ENCODE peak calls at places on chromosomes 4 and X, in five cellular contexts. H, A, P, Z and Y are unnamed samples.

GRCh38 chr4:167544391-167544790 is 310.1 kb upstream of the SPOCK3 start:
- DNase-seq in Z (no peak), H (no peak), A (no peak), P (no peak), Y (no peak)

GRCh38 chr4:117965608-117966007 is 68.7 kb upstream of the NDST3 start:
- DNase-seq in P (no peak), H (no peak), Z (no peak), A (no peak), Y (no peak)

GRCh38 chr4:173403051-173403450 is 4.1 kb upstream of the SCRG1 start:
- DNase-seq in Z (no peak), H (no peak), P (no peak), A (peak; percentile 72), Y (no peak)

GRCh38 chrX:144849141-144849540 is 398.2 kb upstream of the SPANXN1 start:
- DNase-seq in H (no peak), A (no peak), Z (no peak), P (no peak), Y (no peak)

GRCh38 chrX:82087699-82088098 is 885.8 kb downstream of the SH3BGRL start:
- DNase-seq in Z (no peak), P (no peak), A (no peak), H (no peak), Y (no peak)

GRCh38 chr4:186739802-186740434 is 16.3 kb upstream of the FAT1 start:
- DNase-seq in A (no peak), P (peak; percentile 74), H (no peak), Z (no peak), Y (no peak)

GRCh38 chr4:45629717-45630116 is 494.1 kb downstream of the GABRG1 start:
- DNase-seq in Z (no peak), P (no peak), A (no peak), H (no peak), Y (peak; percentile 20)

GRCh38 chr4:79164961-79165610 is 160.8 kb downstream of the NAA11 start:
- DNase-seq in A (peak; percentile 17), H (no peak), Z (no peak), P (no peak), Y (no peak)

GRCh38 chrX:9708086-9708485 is 57.6 kb downstream of the GPR143 start:
- DNase-seq in Z (no peak), P (no peak), H (no peak), A (no peak), Y (no peak)

GRCh38 chr4:140296335-140296753 is 77.1 kb upstream of the SCOC start:
- DNase-seq in P (peak; percentile 49), H (no peak), A (peak; percentile 36), Z (no peak), Y (no peak)

GRCh38 chrX:129876734-129877395 is 29.1 kb upstream of the UTP14A start:
- DNase-seq in A (peak; percentile 71), Z (no peak), P (no peak), H (no peak), Y (no peak)

GRCh38 chr4:39814403-39815185 is 116.7 kb downstream of the UBE2K start:
- DNase-seq in Z (no peak), P (no peak), H (no peak), A (peak; percentile 42), Y (no peak)

GRCh38 chrX:28668303-28668702 is 81.1 kb downstream of the IL1RAPL1 start:
- DNase-seq in A (no peak), H (no peak), P (no peak), Z (no peak), Y (no peak)

GRCh38 chrX:40099046-40099968 is 1.5 kb upstream of the BCOR start:
- DNase-seq in Z (no peak), H (peak; percentile 57), P (peak; percentile 57), A (peak; percentile 43), Y (no peak)

GRCh38 chr4:111198426-111198825 is 575.5 kb upstream of the PITX2 start:
- DNase-seq in A (no peak), H (no peak), Z (no peak), P (no peak), Y (no peak)

GRCh38 chr4:42478509-42478908 is 81.2 kb downstream of the SHISA3 start:
- DNase-seq in P (no peak), A (no peak), Z (no peak), H (no peak), Y (no peak)

GRCh38 chr4:112381996-112382692 is 85.0 kb downstream of the ALPK1 start:
- DNase-seq in Z (no peak), H (no peak), P (no peak), A (no peak), Y (no peak)

GRCh38 chr4:81807927-81808672 is 336.4 kb upstream of the RASGEF1B start:
- DNase-seq in H (no peak), Z (no peak), A (peak; percentile 9), P (no peak), Y (no peak)

GRCh38 chr4:6393066-6393465 is 79.3 kb downstream of the PPP2R2C start:
- DNase-seq in Z (no peak), P (no peak), A (no peak), H (no peak), Y (no peak)
- H3K27ac ChIP-seq in Z (no peak overlapping the region), P (no peak overlapping the region), A (no peak overlapping the region), H (no peak overlapping the region), Y (no peak overlapping the region)

DNA sequence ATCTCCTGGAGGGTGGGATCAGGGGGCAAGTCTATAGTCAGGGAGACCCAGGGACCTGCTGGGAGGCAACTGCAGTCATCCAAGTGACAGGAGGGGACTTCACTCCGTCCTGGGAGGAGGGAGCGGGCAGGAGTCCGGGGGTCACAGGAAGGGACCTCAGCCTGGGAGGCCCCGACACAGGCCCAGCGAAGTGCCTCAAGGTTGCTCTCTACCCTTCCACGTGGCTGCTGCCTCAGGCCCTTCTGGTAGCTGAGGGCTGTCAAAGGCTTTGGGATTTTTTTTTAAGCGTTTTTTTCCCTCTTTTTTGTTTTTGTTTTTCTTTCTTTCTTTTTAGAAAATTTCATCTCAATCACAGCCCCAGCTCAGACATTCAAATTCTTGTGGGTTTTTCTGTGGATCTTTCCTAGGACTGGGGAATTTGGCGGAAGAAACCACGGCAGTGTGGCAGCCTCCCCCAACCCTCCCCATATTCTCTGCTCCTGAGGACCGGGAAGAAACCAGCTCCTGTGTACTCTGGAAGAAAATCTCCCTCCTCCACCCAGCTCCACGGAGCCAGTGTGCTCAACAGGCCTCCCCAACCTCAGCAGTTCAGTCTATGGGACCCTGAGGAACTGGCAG is 1.4 kb upstream of the HAUS7 start:
- DNase-seq in A (no peak), P (no peak), Z (no peak), H (no peak), Y (no peak)
- H3K27ac ChIP-seq in A (no peak overlapping the region), P (no peak overlapping the region), Z (no peak overlapping the region), H (no peak overlapping the region), Y (no peak overlapping the region)

GRCh38 chr4:86845593-86845992 is 3.6 kb downstream of the SLC10A6 start:
- DNase-seq in Z (no peak), H (no peak), P (no peak), A (no peak), Y (no peak)

GRCh38 chr4:86848732-86849617 is at the start of gene SLC10A6:
- DNase-seq in Z (no peak), H (no peak), A (no peak), P (no peak), Y (peak; percentile 18)

GRCh38 chr4:86846921-86847320 is 2.3 kb downstream of the SLC10A6 start:
- DNase-seq in P (no peak), A (no peak), Z (no peak), H (no peak), Y (no peak)

GRCh38 chr4:86847576-86847975 is 1.6 kb downstream of the SLC10A6 start:
- DNase-seq in A (no peak), P (no peak), Z (no peak), H (no peak), Y (no peak)

GRCh38 chr4:86848136-86848535 is 1.0 kb downstream of the SLC10A6 start:
- DNase-seq in Z (no peak), H (no peak), P (no peak), A (peak; percentile 45), Y (no peak)
- H3K27ac ChIP-seq in Z (no peak overlapping the region), H (no peak overlapping the region), P (no peak overlapping the region), A (no peak overlapping the region), Y (no peak overlapping the region)

GRCh38 chrX:154436597-154437397 is at the start of gene GDI1:
- DNase-seq in H (peak; percentile 71), Z (no peak), P (no peak), A (peak; percentile 60), Y (no peak)

GRCh38 chrX:154437398-154437752 is 421 bp downstream of the GDI1 start:
- DNase-seq in P (no peak), H (no peak), Z (no peak), A (no peak), Y (no peak)

GRCh38 chrX:154435171-154435733 is 1.7 kb upstream of the GDI1 start:
- DNase-seq in P (no peak), A (no peak), Z (no peak), H (no peak), Y (no peak)

GRCh38 chrX:154434394-154435168 is 2.4 kb upstream of the GDI1 start:
- DNase-seq in H (no peak), A (no peak), Z (no peak), P (no peak), Y (no peak)

GRCh38 chrX:154436290-154436596 is 711 bp upstream of the GDI1 start:
- DNase-seq in P (no peak), A (no peak), Z (no peak), H (no peak), Y (no peak)
- H3K27ac ChIP-seq in P (no peak overlapping the region), A (no peak overlapping the region), Z (peak overlapping the region; percentile 89), H (peak overlapping the region; percentile 46), Y (peak overlapping the region; percentile 70)

DNA sequence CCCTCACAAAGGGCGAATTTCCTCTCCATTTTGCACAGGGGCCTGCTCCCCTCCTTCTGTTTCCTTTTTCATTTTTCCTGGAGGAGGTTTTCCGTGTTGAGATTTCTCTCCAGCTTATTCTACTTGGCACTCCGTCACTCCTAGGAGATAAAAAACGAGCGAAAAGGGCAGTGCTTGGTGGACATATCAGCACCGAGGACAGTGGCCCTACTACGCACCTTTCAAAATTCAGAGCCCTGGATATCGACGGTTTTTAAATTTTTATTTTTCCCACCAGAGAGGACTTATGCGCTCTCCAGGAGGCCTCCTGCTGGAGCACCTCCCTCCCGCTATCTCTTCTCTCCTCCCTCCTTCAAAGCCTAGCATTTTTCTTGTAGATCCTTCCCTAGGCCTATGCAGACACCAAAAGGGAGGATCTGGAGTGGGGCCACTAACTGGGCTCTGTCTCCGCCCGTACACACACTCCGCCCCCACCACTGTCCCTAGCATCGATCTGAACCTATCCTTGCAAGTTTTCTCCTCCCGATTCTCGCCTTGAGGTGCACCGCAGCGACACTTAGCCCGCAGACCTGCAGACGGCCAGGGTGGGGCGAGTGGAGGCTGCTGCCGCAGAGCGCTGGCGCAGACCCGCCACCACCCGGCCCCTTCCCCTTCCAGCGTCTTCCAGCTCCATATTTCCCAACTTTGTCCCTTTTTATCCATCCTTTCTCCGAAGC is 8.5 kb upstream of the TCEAL9 start:
- DNase-seq in H (no peak), A (peak; percentile 52), Z (no peak), P (no peak), Y (no peak)
- H3K27ac ChIP-seq in H (no peak overlapping the region), A (no peak overlapping the region), Z (no peak overlapping the region), P (no peak overlapping the region), Y (no peak overlapping the region)